ENCODE peak calls at places on chromosomes 4 and X, in nine cellular contexts. Z is heart right ventricle, H is BJ, W is IMR-90, D is sigmoid colon, M is uterus, K is Peyer's patch, O is upper lobe of right lung, A is ascending aorta. Q is an unnamed sample. For H3K36me3, the result is how much of the 10 kb centered on the place peaks cover.

GRCh38 chr4:187157380-187157958 is 433.8 kb upstream of the FAT1 start:
- DNase-seq in Z (no peak), H (no peak), W (no peak), D (no peak), M (no peak), K (no peak), O (no peak), A (no peak), Q (no peak)

GRCh38 chr4:72505314-72505744 is 63.7 kb downstream of the ADAMTS3 start:
- DNase-seq in Z (peak), H (no peak), W (peak), D (no peak), M (peak), K (no peak), O (no peak), A (no peak), Q (no peak)

GRCh38 chrX:110402855-110403230 is 44.2 kb downstream of the RTL9 start:
- DNase-seq in Z (no peak), H (no peak), W (no peak), D (no peak), M (no peak), K (no peak), O (no peak), A (no peak), Q (no peak)

GRCh38 chrX:103099706-103100105 is 6.8 kb upstream of the NXF3 start:
- DNase-seq in Z (no peak), H (no peak), W (no peak), D (no peak), M (no peak), K (no peak), O (no peak), A (no peak), Q (no peak)

GRCh38 chrX:102712216-102712966 is at the start of gene GPRASP2:
- DNase-seq in Z (peak), H (no peak), W (no peak), D (peak), M (peak), K (no peak), O (peak), A (peak), Q (peak)

GRCh38 chr4:141246243-141246642 is 25.5 kb downstream of the ZNF330 start:
- DNase-seq in Z (no peak), H (peak), W (peak), D (no peak), M (no peak), K (no peak), O (no peak), A (no peak), Q (no peak)

GRCh38 chr4:89110541-89110985 is 770 bp upstream of the TIGD2 start:
- DNase-seq in Z (no peak), H (no peak), W (no peak), D (no peak), M (no peak), K (peak), O (no peak), A (no peak), Q (no peak)

GRCh38 chr4:169251291-169252235 is 19.2 kb downstream of the SH3RF1 start:
- DNase-seq in Z (no peak), H (no peak), W (no peak), D (no peak), M (no peak), K (peak), O (no peak), A (no peak), Q (no peak)

GRCh38 chr4:186190456-186191265 is 706 bp upstream of the CYP4V2 start:
- DNase-seq in Z (no peak), H (no peak), W (no peak), D (peak), M (no peak), K (no peak), O (peak), A (no peak), Q (peak)

GRCh38 chr4:104901438-104901837 is 245.2 kb upstream of the TET2 start:
- DNase-seq in Z (peak), H (no peak), W (no peak), D (no peak), M (no peak), K (no peak), O (no peak), A (no peak), Q (no peak)

GRCh38 chrX:17680732-17681413 is 56.4 kb upstream of the SCML1 start:
- DNase-seq in Z (no peak), H (peak), W (no peak), D (no peak), M (no peak), K (no peak), O (no peak), A (no peak), Q (no peak)

GRCh38 chr4:183098080-183098722 is 856 bp upstream of the WWC2 start:
- DNase-seq in Z (peak), H (no peak), W (peak), D (peak), M (peak), K (peak), O (peak), A (peak), Q (peak)

GRCh38 chrX:38095971-38096529 is 89.7 kb downstream of the SYTL5 start:
- DNase-seq in Z (no peak), H (no peak), W (peak), D (no peak), M (no peak), K (no peak), O (no peak), A (no peak), Q (no peak)

GRCh38 chr4:54626113-54626512 is 31.6 kb upstream of the KIT start:
- DNase-seq in Z (no peak), H (no peak), W (no peak), D (no peak), M (no peak), K (no peak), O (no peak), A (no peak), Q (no peak)

GRCh38 chrX:149365061-149365460 is 140.0 kb downstream of the IDS start:
- DNase-seq in Z (no peak), H (no peak), W (no peak), D (no peak), M (no peak), K (no peak), O (no peak), A (no peak), Q (no peak)

GRCh38 chrX:86711531-86712180 is 563.4 kb downstream of the DACH2 start:
- DNase-seq in Z (no peak), H (no peak), W (no peak), D (no peak), M (no peak), K (no peak), O (no peak), A (no peak), Q (no peak)

GRCh38 chrX:56066016-56066415 is 166.1 kb upstream of the KLF8 start:
- DNase-seq in Z (no peak), H (no peak), W (no peak), D (no peak), M (no peak), K (peak), O (no peak), A (no peak), Q (no peak)

GRCh38 chr4:77826280-77826679 is 7.1 kb upstream of the CNOT6L start:
- DNase-seq in Z (no peak), H (no peak), W (no peak), D (no peak), M (no peak), K (no peak), O (no peak), A (no peak), Q (no peak)

GRCh38 chr4:161647757-161648156 is 516.0 kb downstream of the FSTL5 start:
- DNase-seq in Z (no peak), H (no peak), W (no peak), D (peak), M (no peak), K (no peak), O (no peak), A (no peak), Q (no peak)

DNA sequence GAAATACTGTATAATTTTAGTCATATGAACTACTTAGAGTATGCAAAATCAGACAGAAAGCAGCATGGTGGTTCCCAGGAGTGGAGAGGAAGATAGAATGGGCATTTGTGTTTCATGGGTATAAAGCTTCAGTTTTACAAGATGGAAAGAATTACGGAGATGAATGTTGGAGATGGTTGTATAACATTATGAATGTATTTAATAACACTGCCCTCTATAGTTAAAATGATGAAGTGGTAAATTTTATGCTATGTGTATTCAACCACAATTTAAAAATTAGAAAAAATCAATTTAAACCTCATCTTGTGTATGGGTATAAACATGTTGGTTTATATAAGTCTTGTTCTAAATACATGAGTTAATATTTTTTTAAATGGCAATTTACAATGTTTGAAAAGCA is 521.1 kb downstream of the FSTL5 start:
- DNase-seq in Z (no peak), H (no peak), W (no peak), D (no peak), M (no peak), K (no peak), O (no peak), A (no peak), Q (no peak)
- TF ChIP-seq CTCF in Z (peak), H (peak), W (no peak), D (no peak), M (no peak), K (no peak), O (no peak), A (no peak), Q (no peak)

GRCh38 chr4:26420438-26420837 is 69.8 kb downstream of the CCKAR start:
- DNase-seq in Z (no peak), H (no peak), W (peak), D (no peak), M (no peak), K (no peak), O (no peak), A (no peak), Q (no peak)

GRCh38 chr4:26413595-26413994 is 76.7 kb downstream of the CCKAR start:
- DNase-seq in Z (no peak), H (no peak), W (no peak), D (no peak), M (no peak), K (no peak), O (no peak), A (no peak), Q (no peak)

GRCh38 chr4:26418850-26419249 is 71.4 kb downstream of the CCKAR start:
- DNase-seq in Z (no peak), H (no peak), W (no peak), D (no peak), M (no peak), K (no peak), O (no peak), A (no peak), Q (no peak)

GRCh38 chr4:26420903-26421302 is 69.4 kb downstream of the CCKAR start:
- DNase-seq in Z (no peak), H (peak), W (peak), D (no peak), M (no peak), K (no peak), O (no peak), A (no peak), Q (no peak)

DNA sequence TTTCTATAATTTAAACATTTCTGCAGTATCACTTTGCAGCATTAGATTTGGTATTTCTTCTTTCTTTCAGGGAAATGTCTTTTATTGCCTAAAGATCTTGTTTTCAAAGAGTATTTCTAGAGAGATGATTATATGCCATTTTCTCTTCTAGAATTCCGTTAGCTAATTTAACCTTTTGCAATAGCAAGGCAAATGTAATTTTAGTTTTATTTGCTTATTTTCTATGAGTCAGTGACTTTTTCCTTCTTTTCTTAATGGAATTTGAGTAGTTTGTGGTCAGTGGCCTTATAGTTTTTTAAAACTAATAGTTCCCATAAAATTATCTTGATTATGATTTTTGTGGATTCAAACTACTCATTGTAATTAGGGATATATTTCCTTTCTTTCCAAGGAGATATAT is 72.2 kb downstream of the CCKAR start:
- DNase-seq in Z (no peak), H (no peak), W (peak), D (no peak), M (no peak), K (no peak), O (no peak), A (no peak), Q (no peak)
- H3K36me3 ChIP-seq in Z (under half), H (under half), W (under half), D (under half), M (under half), K (under half), O (under half), A (under half), Q (under half)

DNA sequence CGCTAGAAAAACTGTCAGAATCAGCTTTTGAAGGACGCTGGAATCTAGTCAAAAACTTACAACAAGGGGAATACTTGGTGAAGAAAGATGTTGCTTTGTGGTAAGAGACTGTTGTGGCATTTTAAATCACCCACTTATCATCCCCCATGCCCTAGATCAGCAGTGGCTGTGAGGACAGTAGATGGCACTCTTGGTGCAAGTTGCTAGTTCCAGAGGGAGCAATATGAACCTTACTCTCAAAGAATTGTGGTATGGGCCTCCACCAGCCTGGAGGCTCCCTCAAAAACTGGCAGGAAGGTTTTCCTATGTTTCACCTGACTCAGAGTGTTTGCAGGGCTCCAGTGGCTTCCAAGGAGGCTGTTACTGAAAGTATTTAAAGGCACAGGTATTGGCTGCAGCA is 37.7 kb upstream of the SLC16A2 start:
- DNase-seq in Z (peak), H (no peak), W (peak), D (no peak), M (peak), K (peak), O (no peak), A (no peak), Q (no peak)
- TF ChIP-seq CTCF in Z (peak), H (peak), W (peak), D (peak), M (peak), K (peak), O (peak), A (no peak), Q (no peak)

GRCh38 chr4:40227284-40227683 is 30.5 kb downstream of the RHOH start:
- DNase-seq in Z (no peak), H (no peak), W (no peak), D (no peak), M (no peak), K (no peak), O (no peak), A (no peak), Q (no peak)

GRCh38 chr4:40228497-40229365 is 31.9 kb downstream of the RHOH start:
- DNase-seq in Z (no peak), H (no peak), W (no peak), D (no peak), M (no peak), K (peak), O (no peak), A (no peak), Q (no peak)

GRCh38 chr4:40223343-40223742 is 26.5 kb downstream of the RHOH start:
- DNase-seq in Z (no peak), H (no peak), W (no peak), D (no peak), M (no peak), K (no peak), O (no peak), A (no peak), Q (no peak)

GRCh38 chr4:40221744-40222143 is 24.9 kb downstream of the RHOH start:
- DNase-seq in Z (no peak), H (no peak), W (no peak), D (no peak), M (no peak), K (no peak), O (no peak), A (no peak), Q (no peak)

DNA sequence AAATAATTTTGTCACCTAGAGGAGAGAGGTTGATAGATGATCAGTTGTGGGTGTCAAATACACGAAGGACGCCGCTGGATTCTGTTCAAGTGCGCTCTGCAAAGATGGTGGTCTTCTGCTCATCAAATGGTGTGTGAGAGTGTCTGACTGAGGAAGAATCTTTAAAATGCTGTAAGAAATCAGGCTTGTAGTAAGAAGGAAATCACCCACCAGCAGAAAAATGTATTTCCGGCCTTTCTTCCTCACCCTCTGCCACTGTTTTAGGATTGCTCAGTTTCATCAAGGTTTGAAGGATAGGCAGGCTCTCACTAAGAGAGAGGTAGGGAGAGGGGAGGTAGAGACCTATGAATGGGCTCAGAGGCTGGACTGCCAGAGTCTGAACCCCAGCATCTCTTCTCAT is 28.7 kb downstream of the RHOH start:
- DNase-seq in Z (no peak), H (no peak), W (no peak), D (no peak), M (no peak), K (no peak), O (no peak), A (no peak), Q (no peak)
- H3K36me3 ChIP-seq in Z (under half), H (under half), W (under half), D (under half), M (under half), K (under half), O (under half), A (under half), Q (under half)

GRCh38 chr4:15955670-15956069 is 7.3 kb downstream of the FGFBP2 start:
- DNase-seq in Z (no peak), H (no peak), W (peak), D (no peak), M (no peak), K (no peak), O (no peak), A (no peak), Q (no peak)
- TF ChIP-seq CTCF in Z (no peak), H (peak), W (peak), D (no peak), M (no peak), K (no peak), O (no peak), A (no peak), Q (no peak)

DNA sequence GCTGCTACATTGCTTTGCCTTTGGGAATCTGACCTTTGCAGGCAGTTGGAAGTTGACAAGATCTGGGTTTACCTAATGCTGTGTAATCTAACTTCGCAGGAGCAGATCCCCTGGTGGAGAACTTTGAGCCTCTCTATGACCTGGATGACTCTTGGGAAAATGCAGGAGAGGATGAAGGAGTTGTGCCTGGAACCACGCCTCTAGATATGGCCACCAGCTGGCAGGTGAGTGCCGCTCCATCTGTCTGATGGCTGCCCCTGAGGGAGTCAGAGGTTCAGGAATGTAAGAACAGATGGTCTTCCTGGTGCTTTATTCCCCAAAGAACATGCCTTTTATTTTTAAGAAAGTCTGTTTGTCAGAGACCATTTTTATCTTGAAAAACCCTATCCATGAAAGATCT is 109.3 kb downstream of the NFKB1 start:
- DNase-seq in Z (no peak), H (no peak), W (no peak), D (no peak), M (no peak), K (no peak), O (no peak), A (no peak), Q (no peak)
- H3K36me3 ChIP-seq in Z (under half), H (under half), W (under half), D (under half), M (under half), K (half or more), O (half or more), A (half or more), Q (under half)

GRCh38 chrX:1244164-1245076 is 24.2 kb upstream of the CSF2RA start:
- DNase-seq in Z (no peak), H (no peak), W (no peak), D (no peak), M (no peak), K (no peak), O (no peak), A (no peak), Q (no peak)
- TF ChIP-seq CTCF in Z (no peak), H (peak), W (no peak), D (no peak), M (no peak), K (no peak), O (no peak), A (no peak), Q (no peak)

GRCh38 chr4:6142935-6143602 is 57.3 kb downstream of the JAKMIP1 start:
- DNase-seq in Z (no peak), H (no peak), W (no peak), D (no peak), M (no peak), K (no peak), O (peak), A (no peak), Q (no peak)
- H3K36me3 ChIP-seq in Z (under half), H (under half), W (under half), D (under half), M (under half), K (under half), O (under half), A (under half), Q (under half)

GRCh38 chr4:79759793-79760192 is 313.2 kb downstream of the ANTXR2 start:
- DNase-seq in Z (no peak), H (no peak), W (no peak), D (no peak), M (no peak), K (no peak), O (no peak), A (no peak), Q (no peak)

GRCh38 chr4:79764118-79764517 is 308.9 kb downstream of the ANTXR2 start:
- DNase-seq in Z (no peak), H (no peak), W (no peak), D (no peak), M (no peak), K (no peak), O (no peak), A (no peak), Q (no peak)

GRCh38 chr4:79763486-79764075 is 309.4 kb downstream of the ANTXR2 start:
- DNase-seq in Z (no peak), H (no peak), W (no peak), D (no peak), M (no peak), K (no peak), O (no peak), A (no peak), Q (no peak)
- TF ChIP-seq CTCF in Z (no peak), H (no peak), W (no peak), D (no peak), M (no peak), K (no peak), O (no peak), A (no peak), Q (no peak)

GRCh38 chr4:94208918-94209317 is 1.3 kb downstream of the SMARCAD1 start:
- DNase-seq in Z (no peak), H (no peak), W (no peak), D (no peak), M (no peak), K (no peak), O (no peak), A (no peak), Q (no peak)
- H3K36me3 ChIP-seq in Z (under half), H (under half), W (under half), D (under half), M (under half), K (under half), O (under half), A (under half), Q (under half)

Q was measured in CD8-positive, alpha-beta T cell.